ENCODE peak calls at places on chromosomes 11 and 22, in seven cellular contexts. K is cardiac muscle cell, M is tibial artery, B is Calu3, V is astrocyte of the spinal cord, R is NCI-H1105, F is AG20443. Z is an unnamed sample.

GRCh38 chr11:31794546-31794945 is 16.6 kb downstream of the PAX6 start:
- DNase-seq in K (no peak), M (no peak), B (no peak), V (no peak), R (no peak), F (no peak), Z (no peak)

GRCh38 chr11:123303924-123304323 is 108.9 kb upstream of the CLMP start:
- DNase-seq in K (no peak), M (no peak), B (no peak), V (no peak), R (no peak), F (no peak), Z (no peak)

GRCh38 chr22:46563381-46564083 is 26.1 kb upstream of the CELSR1 start:
- DNase-seq in K (peak), M (peak), B (peak), V (peak), R (peak), F (peak), Z (peak)

GRCh38 chr22:44445307-44445680 is 52.7 kb downstream of the RTL6 start:
- DNase-seq in K (no peak), M (no peak), B (no peak), V (no peak), R (no peak), F (no peak), Z (no peak)

GRCh38 chr22:33166206-33166605 is 108.0 kb upstream of the SYN3 start:
- DNase-seq in K (no peak), M (no peak), B (no peak), V (no peak), R (no peak), F (no peak), Z (no peak)

GRCh38 chr11:18749681-18750319 is 23.8 kb upstream of the IGSF22 start:
- DNase-seq in K (peak), M (peak), B (peak), V (peak), R (no peak), F (peak), Z (peak)

GRCh38 chr22:22123118-22123959 is 121.2 kb upstream of the VPREB1 start:
- DNase-seq in K (no peak), M (no peak), B (no peak), V (no peak), R (no peak), F (no peak), Z (no peak)

GRCh38 chr11:1230456-1231395 is 7.9 kb downstream of the MUC5B start:
- DNase-seq in K (no peak), M (no peak), B (no peak), V (no peak), R (no peak), F (no peak), Z (no peak)

GRCh38 chr11:12725047-12725862 is 51.0 kb downstream of the TEAD1 start:
- DNase-seq in K (no peak), M (no peak), B (peak), V (peak), R (no peak), F (no peak), Z (peak)

GRCh38 chr22:50613291-50613981 is 12.8 kb downstream of the MAPK8IP2 start:
- DNase-seq in K (peak), M (no peak), B (peak), V (no peak), R (no peak), F (peak), Z (no peak)

GRCh38 chr11:4083198-4083597 is 11.4 kb upstream of the RRM1 start:
- DNase-seq in K (no peak), M (no peak), B (no peak), V (no peak), R (no peak), F (no peak), Z (no peak)